ENCODE peak calls at places on chromosomes 7 and 10, in seven cellular contexts. V is stomach, J is GM23338, M is transverse colon, L is HCT116, W is sigmoid colon, T is spleen. H is an unnamed sample. For H3K4me1, the result is how much of the 10 kb centered on the place peaks cover.

GRCh38 chr10:78653555-78653954 is 415.2 kb upstream of the ZMIZ1 start:
- DNase-seq in V (no peak), J (no peak), M (no peak), L (no peak), W (no peak), T (no peak), H (no peak)

GRCh38 chr7:142556745-142557144 is 192.5 kb upstream of the PRSS1 start:
- DNase-seq in V (peak), J (peak), M (peak), L (peak), W (no peak), T (no peak), H (peak)

GRCh38 chr7:23915196-23915595 is 205.2 kb downstream of the STK31 start:
- DNase-seq in V (no peak), J (no peak), M (no peak), L (no peak), W (no peak), T (no peak), H (no peak)

GRCh38 chr10:133325392-133325760 is 11.3 kb downstream of the CALY start:
- DNase-seq in V (no peak), J (peak), M (no peak), L (no peak), W (no peak), T (no peak), H (no peak)

GRCh38 chr10:114486938-114487814 is 82.9 kb upstream of the AFAP1L2 start:
- DNase-seq in V (no peak), J (no peak), M (no peak), L (no peak), W (no peak), T (no peak), H (no peak)

GRCh38 chr10:61974611-61975010 is 73.1 kb downstream of the ARID5B start:
- DNase-seq in V (peak), J (no peak), M (peak), L (no peak), W (peak), T (no peak), H (no peak)

GRCh38 chr7:100745184-100745583 is 11.8 kb downstream of the ZAN start:
- DNase-seq in V (peak), J (peak), M (peak), L (peak), W (peak), T (peak), H (no peak)

GRCh38 chr7:157617401-157617800 is 280.6 kb downstream of the DNAJB6 start:
- DNase-seq in V (no peak), J (no peak), M (no peak), L (no peak), W (no peak), T (no peak), H (no peak)

GRCh38 chr10:7407368-7408002 is 3.3 kb downstream of the SFMBT2 start:
- DNase-seq in V (no peak), J (peak), M (no peak), L (no peak), W (no peak), T (peak), H (no peak)

GRCh38 chr10:125721035-125721434 is 1.5 kb downstream of the EDRF1 start:
- DNase-seq in V (no peak), J (no peak), M (no peak), L (no peak), W (no peak), T (no peak), H (no peak)

GRCh38 chr10:74244097-74244685 is 93.2 kb downstream of the ADK start:
- DNase-seq in V (no peak), J (peak), M (no peak), L (peak), W (no peak), T (no peak), H (no peak)

GRCh38 chr7:101164071-101164840 is 1.1 kb downstream of the VGF start:
- DNase-seq in V (peak), J (peak), M (no peak), L (no peak), W (no peak), T (peak), H (no peak)

GRCh38 chr7:101784275-101785127 is 32.9 kb upstream of the CUX1 start:
- DNase-seq in V (no peak), J (no peak), M (no peak), L (no peak), W (no peak), T (no peak), H (no peak)

GRCh38 chr7:24492576-24492975 is 80.7 kb upstream of the PALS2 start:
- DNase-seq in V (no peak), J (no peak), M (no peak), L (no peak), W (no peak), T (no peak), H (no peak)

GRCh38 chr7:130901209-130901783 is 167.3 kb upstream of the KLF14 start:
- DNase-seq in V (peak), J (no peak), M (peak), L (peak), W (peak), T (no peak), H (peak)

GRCh38 chr10:100826983-100827818 is 81.8 kb downstream of the PAX2 start:
- DNase-seq in V (peak), J (peak), M (peak), L (peak), W (peak), T (peak), H (no peak)

GRCh38 chr7:101162551-101163280 is 2.7 kb downstream of the VGF start:
- DNase-seq in V (no peak), J (peak), M (peak), L (no peak), W (no peak), T (peak), H (no peak)

GRCh38 chr7:7641129-7641663 is 644 bp downstream of the UMAD1 start:
- DNase-seq in V (no peak), J (peak), M (peak), L (peak), W (no peak), T (no peak), H (peak)

GRCh38 chr7:82362129-82362528 is 81.4 kb downstream of the CACNA2D1 start:
- DNase-seq in V (no peak), J (peak), M (no peak), L (no peak), W (no peak), T (no peak), H (no peak)

GRCh38 chr10:31347705-31348104 is 28.7 kb downstream of the ZEB1 start:
- DNase-seq in V (no peak), J (no peak), M (no peak), L (no peak), W (no peak), T (no peak), H (no peak)
- H3K4me1 ChIP-seq in V (under half), J (under half), M (under half), L (under half), W (under half), T (under half), H (under half)

DNA sequence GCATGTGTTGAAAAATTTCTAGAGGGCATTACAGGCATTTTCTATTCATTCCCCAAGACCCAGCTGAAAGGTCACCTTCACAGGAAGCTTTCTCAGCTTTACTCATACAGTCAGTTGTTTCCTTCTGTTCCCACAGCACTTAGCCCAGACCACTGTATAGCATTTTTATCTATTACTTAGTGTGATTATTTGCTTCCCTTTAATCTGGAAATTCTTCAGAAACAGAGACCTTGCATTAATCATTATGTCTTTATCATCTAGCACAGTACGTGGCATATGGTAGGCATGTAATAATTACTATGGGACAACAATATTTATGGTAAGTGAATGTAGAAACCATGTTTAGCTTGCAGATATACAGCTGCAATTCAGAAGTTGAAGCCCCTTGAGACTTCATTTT is 38.2 kb upstream of the CDK6 start:
- DNase-seq in V (no peak), J (no peak), M (no peak), L (no peak), W (no peak), T (no peak), H (no peak)
- TF ChIP-seq POLR2AphosphoS5 in V (no peak), J (no peak), M (no peak), L (no peak), W (no peak), T (no peak), H (no peak)

GRCh38 chr10:71761105-71761511 is 12.2 kb downstream of the VSIR start:
- DNase-seq in V (no peak), J (no peak), M (no peak), L (no peak), W (no peak), T (no peak), H (no peak)
- H3K4me1 ChIP-seq in V (under half), J (under half), M (under half), L (under half), W (under half), T (under half), H (under half)

DNA sequence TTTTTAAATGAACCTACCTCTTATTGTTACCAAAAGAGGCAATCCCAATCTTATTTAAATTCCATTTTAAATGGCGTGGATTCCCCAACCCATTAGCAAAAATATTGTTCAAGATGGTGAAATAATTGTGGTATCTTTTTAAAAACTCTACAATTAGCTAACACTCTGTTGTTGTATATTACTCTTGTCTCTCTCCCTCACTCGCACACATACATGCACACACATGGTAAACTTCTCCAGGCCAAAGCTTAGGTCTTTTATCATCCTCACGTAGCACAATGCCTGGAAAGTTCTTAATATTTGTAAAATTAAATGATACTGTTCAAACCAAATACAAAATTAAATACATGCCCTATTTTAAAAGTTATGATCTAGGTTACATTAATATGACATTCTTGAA is 169.2 kb upstream of the WNT16 start:
- DNase-seq in V (no peak), J (no peak), M (no peak), L (no peak), W (no peak), T (no peak), H (no peak)
- TF ChIP-seq POLR2AphosphoS5 in V (no peak), J (no peak), M (no peak), L (no peak), W (no peak), T (no peak), H (no peak)

GRCh38 chr10:47187592-47187991 is 112.4 kb upstream of the GDF10 start:
- DNase-seq in V (no peak), J (no peak), M (no peak), L (no peak), W (no peak), T (no peak), H (no peak)

GRCh38 chr10:47184273-47184672 is 115.7 kb upstream of the GDF10 start:
- DNase-seq in V (no peak), J (no peak), M (no peak), L (no peak), W (no peak), T (no peak), H (no peak)

GRCh38 chr10:47184724-47185330 is 115.2 kb upstream of the GDF10 start:
- DNase-seq in V (no peak), J (no peak), M (no peak), L (no peak), W (no peak), T (peak), H (no peak)

GRCh38 chr10:47188156-47188555 is 111.8 kb upstream of the GDF10 start:
- DNase-seq in V (no peak), J (no peak), M (no peak), L (no peak), W (no peak), T (no peak), H (no peak)

GRCh38 chr10:47186941-47187340 is 113.1 kb upstream of the GDF10 start:
- DNase-seq in V (no peak), J (no peak), M (no peak), L (no peak), W (no peak), T (no peak), H (no peak)
- H3K4me1 ChIP-seq in V (under half), J (under half), M (under half), L (under half), W (under half), T (under half), H (under half)

GRCh38 chr10:14603539-14604102 is 171.1 kb downstream of the FAM107B start:
- DNase-seq in V (no peak), J (peak), M (no peak), L (no peak), W (no peak), T (peak), H (no peak)

GRCh38 chr10:14602807-14603538 is 171.7 kb downstream of the FAM107B start:
- DNase-seq in V (no peak), J (peak), M (no peak), L (no peak), W (no peak), T (no peak), H (no peak)

GRCh38 chr10:14605231-14605925 is 169.3 kb downstream of the FAM107B start:
- DNase-seq in V (no peak), J (peak), M (no peak), L (peak), W (no peak), T (no peak), H (no peak)

GRCh38 chr10:14606633-14607032 is 168.1 kb downstream of the FAM107B start:
- DNase-seq in V (no peak), J (no peak), M (no peak), L (no peak), W (no peak), T (no peak), H (no peak)

DNA sequence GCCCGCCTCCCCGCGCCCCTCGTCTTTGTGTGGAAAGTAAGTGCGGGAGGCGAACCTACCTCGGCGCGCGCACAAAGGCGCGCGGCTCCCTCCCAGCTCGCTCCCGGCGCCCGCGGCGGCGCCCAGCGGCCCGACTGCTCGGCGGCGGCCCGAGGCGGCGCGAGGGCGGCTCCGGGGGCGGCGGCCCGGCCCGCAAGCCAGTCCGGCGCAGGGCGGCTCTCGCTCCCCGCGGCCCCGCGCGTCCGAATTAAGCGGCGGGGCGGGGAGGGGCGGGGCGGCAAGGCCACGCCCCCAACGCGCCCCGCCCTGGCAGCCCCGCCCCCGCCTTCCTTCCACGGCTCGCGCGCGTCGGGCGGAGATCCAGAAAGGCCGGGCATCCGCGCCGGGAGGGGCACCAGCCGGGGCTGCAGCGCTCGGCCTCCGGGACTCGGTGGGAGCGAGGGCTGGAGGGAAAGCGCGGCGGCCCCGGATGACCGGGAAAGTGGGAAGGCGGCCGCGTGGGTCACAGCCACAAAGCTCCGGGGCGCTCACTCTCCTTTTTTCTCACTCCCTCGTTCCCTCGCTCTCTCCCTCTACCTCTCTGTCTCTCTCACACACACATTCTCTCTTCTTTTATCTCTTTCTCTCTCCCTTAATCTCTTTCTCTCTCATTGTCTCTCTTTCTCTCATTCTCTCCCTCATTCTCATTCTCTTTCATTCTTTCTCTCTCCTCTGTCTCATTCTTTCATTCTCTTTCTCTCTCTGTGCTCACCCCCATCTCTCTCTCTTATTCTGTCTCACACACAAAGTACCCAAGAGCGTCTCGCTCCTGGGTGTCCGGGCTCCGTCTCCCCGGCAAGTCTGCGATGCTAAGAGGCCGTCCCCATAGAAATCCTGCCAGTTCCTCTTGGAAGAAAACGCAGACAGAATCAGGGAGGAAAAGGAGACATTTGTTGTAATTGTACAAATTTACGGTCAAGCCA is 170.2 kb downstream of the FAM107B start:
- DNase-seq in V (peak), J (peak), M (peak), L (peak), W (peak), T (peak), H (peak)
- TF ChIP-seq POLR2AphosphoS5 in V (peak), J (peak), M (peak), L (peak), W (peak), T (peak), H (peak)